ENCODE peak calls at places on chromosomes 2 and 18, in five cellular contexts. Q is right cardiac atrium, Z is uterus, A is cardiac muscle cell, J is lower leg skin. R is an unnamed sample.

GRCh38 chr2:214651451-214651850 is 158.0 kb downstream of the BARD1 start:
- DNase-seq in Q (no peak), Z (no peak), A (no peak), J (no peak), R (no peak)

GRCh38 chr2:30191107-30191506 is 40.2 kb upstream of the LBH start:
- DNase-seq in Q (no peak), Z (no peak), A (no peak), J (no peak), R (no peak)

GRCh38 chr18:23585007-23585871 is 1.1 kb downstream of the NPC1 start:
- DNase-seq in Q (peak), Z (no peak), A (peak), J (peak), R (peak)

GRCh38 chr2:202680512-202680911 is 45.7 kb downstream of the FAM117B start:
- DNase-seq in Q (no peak), Z (no peak), A (no peak), J (no peak), R (no peak)

GRCh38 chr2:211455225-211455841 is 898.9 kb downstream of the CPS1 start:
- DNase-seq in Q (peak), Z (no peak), A (peak), J (no peak), R (no peak)

GRCh38 chr2:207469380-207469779 is 60.4 kb upstream of the CREB1 start:
- DNase-seq in Q (no peak), Z (no peak), A (no peak), J (no peak), R (no peak)

GRCh38 chr18:38427234-38427633 is 861.6 kb upstream of the CELF4 start:
- DNase-seq in Q (no peak), Z (no peak), A (peak), J (no peak), R (no peak)

GRCh38 chr2:106124126-106124756 is 69.9 kb downstream of the UXS1 start:
- DNase-seq in Q (no peak), Z (no peak), A (no peak), J (no peak), R (no peak)

GRCh38 chr18:8319798-8320477 is 289.3 kb upstream of the RAB12 start:
- DNase-seq in Q (no peak), Z (no peak), A (no peak), J (no peak), R (no peak)

GRCh38 chr18:1037766-1038165 is 133.1 kb downstream of the ADCYAP1 start:
- DNase-seq in Q (no peak), Z (no peak), A (no peak), J (no peak), R (no peak)

GRCh38 chr2:214902273-214902672 is 92.8 kb upstream of the BARD1 start:
- DNase-seq in Q (no peak), Z (no peak), A (no peak), J (no peak), R (no peak)

GRCh38 chr2:67083978-67084377 is 313.2 kb upstream of the ETAA1 start:
- DNase-seq in Q (no peak), Z (no peak), A (no peak), J (no peak), R (no peak)

GRCh38 chr2:18787726-18788125 is 198.4 kb upstream of the NT5C1B start:
- DNase-seq in Q (no peak), Z (no peak), A (no peak), J (no peak), R (no peak)

GRCh38 chr2:38182518-38183013 is 106.6 kb upstream of the CYP1B1 start:
- DNase-seq in Q (no peak), Z (no peak), A (no peak), J (no peak), R (no peak)

GRCh38 chr2:56455642-56456041 is 271.9 kb downstream of the CCDC85A start:
- DNase-seq in Q (no peak), Z (no peak), A (no peak), J (no peak), R (no peak)

GRCh38 chr2:149585317-149585885 is 2.2 kb downstream of the MMADHC start:
- DNase-seq in Q (no peak), Z (no peak), A (no peak), J (no peak), R (no peak)

GRCh38 chr18:42053188-42053781 is 98.3 kb downstream of the PIK3C3 start:
- DNase-seq in Q (peak), Z (peak), A (peak), J (peak), R (no peak)

GRCh38 chr2:164624296-164624695 is 3.0 kb upstream of the GRB14 start:
- DNase-seq in Q (no peak), Z (no peak), A (no peak), J (no peak), R (no peak)

DNA sequence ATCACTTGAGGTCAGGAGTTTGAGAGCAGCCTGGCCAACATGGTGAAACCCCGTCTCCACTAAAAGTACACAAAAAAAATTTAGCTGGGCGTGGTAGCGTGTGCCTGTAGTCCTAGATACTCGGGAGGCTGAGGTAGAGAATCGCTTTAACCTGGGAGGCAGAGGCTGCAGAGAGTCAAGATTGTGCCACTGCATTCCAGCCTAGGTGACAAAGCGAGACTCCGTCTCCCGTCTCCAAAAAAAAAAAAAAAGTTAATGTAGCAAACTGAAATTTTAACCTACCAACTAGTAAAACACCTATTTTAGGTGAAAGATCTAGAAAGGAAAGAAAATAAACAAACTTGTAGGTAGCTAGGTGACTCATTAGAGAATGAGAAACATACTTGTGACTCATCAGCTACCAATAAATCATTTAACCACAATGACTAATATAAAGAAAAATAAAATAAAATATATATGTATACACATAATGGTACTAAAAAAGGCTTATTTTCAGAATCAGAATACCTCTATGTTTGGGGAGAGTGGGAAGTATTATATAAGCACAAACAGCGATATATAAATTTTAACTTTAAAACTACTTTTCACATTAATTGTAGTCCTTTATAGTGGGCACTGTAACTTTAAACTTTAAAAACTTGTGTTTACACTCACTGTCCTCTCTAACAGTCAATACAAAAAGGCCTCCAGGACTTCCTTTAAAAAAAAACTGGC is 36.6 kb downstream of the DARS1 start:
- DNase-seq in Q (no peak), Z (no peak), A (no peak), J (peak), R (no peak)
- H3K4me3 ChIP-seq in Q (no peak), Z (no peak), A (no peak), J (no peak), R (no peak)

DNA sequence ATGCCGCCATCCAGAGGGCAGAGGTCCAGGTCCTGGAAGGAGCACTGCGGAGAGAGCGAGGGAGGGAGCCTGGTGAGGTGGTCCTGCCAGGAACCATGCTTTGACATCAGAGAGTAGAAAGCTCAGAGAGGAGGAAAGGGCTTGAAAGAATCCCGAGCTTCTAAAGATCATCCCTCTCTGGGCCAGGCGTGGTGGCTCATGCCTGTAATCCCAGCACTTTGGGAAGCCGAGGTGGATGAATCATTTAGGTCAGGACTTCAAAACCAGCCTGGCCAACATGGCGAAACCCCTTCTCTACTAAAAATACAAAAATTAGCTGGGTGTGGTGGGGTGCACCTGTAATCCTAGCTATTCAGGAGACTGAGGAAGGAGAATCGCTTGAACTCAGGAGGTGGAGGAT is 3.0 kb downstream of the IL1B start:
- DNase-seq in Q (no peak), Z (no peak), A (no peak), J (no peak), R (no peak)
- H3K4me3 ChIP-seq in Q (no peak), Z (no peak), A (no peak), J (no peak), R (no peak)

GRCh38 chr2:132465917-132466316 is 49.3 kb downstream of the GPR39 start:
- DNase-seq in Q (no peak), Z (no peak), A (no peak), J (no peak), R (no peak)

GRCh38 chr2:132469095-132469494 is 52.5 kb downstream of the GPR39 start:
- DNase-seq in Q (no peak), Z (no peak), A (no peak), J (no peak), R (no peak)

GRCh38 chr2:132462242-132462641 is 45.6 kb downstream of the GPR39 start:
- DNase-seq in Q (no peak), Z (no peak), A (no peak), J (no peak), R (no peak)

GRCh38 chr2:132463719-132464118 is 47.1 kb downstream of the GPR39 start:
- DNase-seq in Q (no peak), Z (no peak), A (no peak), J (no peak), R (no peak)

DNA sequence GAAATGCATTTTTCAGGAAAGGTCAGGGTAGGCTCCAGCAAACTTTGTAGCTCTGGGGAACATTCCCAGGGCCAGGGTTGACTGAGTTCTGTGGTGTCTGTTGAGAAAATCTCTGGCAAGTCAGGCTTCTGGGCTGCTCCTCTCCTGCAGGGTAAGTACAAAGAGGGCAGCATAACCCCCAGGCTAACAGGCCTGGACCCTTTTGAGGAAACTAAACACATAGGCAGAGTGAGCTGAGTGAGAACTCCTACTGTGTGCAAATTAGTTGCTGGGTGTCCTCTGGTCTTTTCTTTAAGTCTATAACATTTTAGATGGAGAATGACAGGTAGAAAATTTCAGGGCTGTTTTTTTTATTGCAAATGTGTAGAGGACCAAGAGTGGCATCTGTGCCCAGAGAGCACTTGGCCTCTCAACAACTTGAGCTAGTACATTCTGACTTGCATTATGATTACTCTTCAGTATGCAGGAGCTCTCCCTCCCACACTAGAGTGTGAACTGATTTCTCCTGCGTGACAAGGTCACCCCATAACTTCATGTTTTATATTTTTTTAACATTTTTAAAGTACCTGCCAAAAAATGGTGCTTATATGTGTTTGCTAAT is 49.9 kb downstream of the GPR39 start:
- DNase-seq in Q (no peak), Z (no peak), A (no peak), J (no peak), R (no peak)
- H3K4me3 ChIP-seq in Q (no peak), Z (no peak), A (no peak), J (no peak), R (no peak)

GRCh38 chr18:33440011-33440383 is 524 bp downstream of the CCDC178 start:
- DNase-seq in Q (peak), Z (peak), A (peak), J (no peak), R (no peak)
- H3K4me3 ChIP-seq in Q (peak), Z (peak), A (peak), J (no peak), R (peak)

DNA sequence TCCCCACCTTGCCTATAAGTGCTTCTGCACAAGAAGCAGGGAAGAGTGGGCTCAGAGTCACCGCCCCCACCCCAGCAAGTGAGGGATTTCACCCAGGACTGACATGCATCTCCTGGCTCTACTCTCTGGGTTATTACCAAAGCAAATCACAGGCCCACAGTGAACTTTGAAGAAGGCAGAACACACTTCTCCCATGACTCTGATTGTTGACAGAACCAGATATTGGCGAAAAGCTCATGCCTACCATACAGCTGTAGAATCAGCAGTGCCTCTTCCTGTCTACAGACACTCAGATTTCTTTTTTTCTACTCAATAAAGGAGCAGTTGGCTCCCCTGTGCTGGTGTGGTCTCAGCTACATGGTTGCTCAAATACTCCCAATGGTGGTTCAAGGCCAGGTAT is 513.0 kb upstream of the ID2 start:
- DNase-seq in Q (no peak), Z (no peak), A (no peak), J (no peak), R (no peak)
- H3K4me3 ChIP-seq in Q (no peak), Z (no peak), A (no peak), J (no peak), R (no peak)

GRCh38 chr2:191601060-191601459 is 76.9 kb upstream of the NABP1 start:
- DNase-seq in Q (no peak), Z (no peak), A (no peak), J (no peak), R (no peak)
- H3K4me3 ChIP-seq in Q (no peak), Z (no peak), A (no peak), J (no peak), R (no peak)

DNA sequence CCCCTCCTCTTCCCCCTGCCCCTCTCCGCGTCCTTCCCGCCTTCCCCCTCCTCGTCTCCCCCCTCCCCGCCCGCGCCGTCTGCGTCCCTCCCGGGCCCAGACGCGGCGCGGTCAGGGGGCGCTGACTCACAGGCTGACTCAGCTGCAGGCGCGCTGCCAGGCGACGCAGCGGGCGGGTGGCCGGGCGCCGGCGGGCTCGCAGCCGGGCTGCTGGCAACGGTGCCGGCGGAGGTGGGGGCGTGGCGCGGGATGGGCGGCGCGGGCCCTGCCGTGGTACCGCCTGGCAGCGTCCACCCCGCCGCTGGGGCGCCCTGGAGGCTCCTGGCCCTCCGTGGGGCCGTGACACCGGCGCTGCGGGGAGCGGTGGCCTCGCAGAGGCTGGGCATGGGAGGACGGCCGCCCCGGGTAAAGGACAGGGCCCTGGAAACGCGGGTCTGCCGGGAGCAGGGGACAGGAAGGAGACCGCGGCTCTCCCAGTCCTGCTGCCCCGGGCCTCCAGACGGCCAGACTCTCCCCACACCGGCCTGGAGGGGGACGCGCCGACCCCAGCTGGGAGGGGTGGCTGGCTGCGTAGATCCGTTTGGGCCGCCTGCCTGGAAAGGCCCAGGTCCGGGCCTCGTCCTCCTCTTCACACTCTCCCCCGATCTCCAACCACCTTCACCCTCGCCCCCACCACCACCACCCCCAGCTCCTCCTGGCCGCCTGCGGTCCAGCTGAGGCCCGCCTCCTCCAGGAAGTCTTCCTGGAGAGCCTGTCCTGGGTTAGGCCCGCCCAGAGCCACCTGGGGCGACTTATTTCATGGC is 10.0 kb upstream of the PROC start:
- DNase-seq in Q (peak), Z (peak), A (peak), J (peak), R (peak)
- H3K4me3 ChIP-seq in Q (peak), Z (peak), A (peak), J (no peak), R (peak)

DNA sequence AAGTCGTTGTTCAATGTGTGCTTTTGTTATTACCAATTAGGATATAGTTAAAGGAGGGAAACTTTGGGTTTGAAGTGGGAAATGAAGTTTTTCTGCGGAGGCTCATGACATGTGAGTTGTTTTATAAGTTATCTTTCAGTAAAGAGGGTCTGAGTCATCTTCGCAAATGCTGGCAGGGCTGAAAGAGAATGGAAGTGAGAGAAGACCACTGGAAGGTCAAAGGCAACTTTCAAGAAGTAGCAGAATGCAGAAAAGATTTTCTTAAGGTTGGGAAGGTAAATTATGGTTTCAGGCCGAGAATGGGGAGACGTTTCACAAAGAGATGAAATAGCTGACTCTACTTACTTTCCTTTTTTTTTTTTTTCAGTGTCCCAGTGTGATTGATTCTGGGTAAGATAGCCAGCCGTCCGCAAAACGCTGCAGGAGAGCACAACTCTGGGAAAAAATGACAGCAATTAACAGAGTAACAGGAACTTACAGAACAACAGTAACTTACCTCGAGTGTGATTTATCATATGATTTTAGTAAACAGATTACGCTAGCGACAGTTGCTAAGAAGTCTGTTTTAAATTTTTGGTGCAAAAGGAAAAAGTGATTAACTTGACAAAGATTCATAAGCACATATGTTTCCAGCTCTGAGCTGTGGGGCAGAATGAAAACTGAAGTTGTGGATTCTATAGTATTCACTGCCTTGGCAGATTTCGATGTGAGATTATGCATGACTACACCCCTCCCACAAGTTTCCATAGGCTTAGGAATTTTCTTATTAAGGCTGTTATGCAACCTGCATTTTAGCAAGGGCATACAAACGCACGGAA is 46.8 kb upstream of the ACTR3 start:
- DNase-seq in Q (no peak), Z (no peak), A (no peak), J (no peak), R (no peak)
- H3K4me3 ChIP-seq in Q (no peak), Z (no peak), A (no peak), J (no peak), R (no peak)

GRCh38 chr2:71563872-71564271 is 110.5 kb downstream of the DYSF start:
- DNase-seq in Q (no peak), Z (no peak), A (no peak), J (no peak), R (no peak)

GRCh38 chr2:71564361-71564760 is 111.0 kb downstream of the DYSF start:
- DNase-seq in Q (no peak), Z (no peak), A (no peak), J (no peak), R (no peak)

GRCh38 chr2:71566271-71566858 is 113.0 kb downstream of the DYSF start:
- DNase-seq in Q (no peak), Z (no peak), A (no peak), J (no peak), R (no peak)

GRCh38 chr2:71562518-71562917 is 109.2 kb downstream of the DYSF start:
- DNase-seq in Q (no peak), Z (no peak), A (peak), J (no peak), R (no peak)

GRCh38 chr2:71564790-71565189 is 111.4 kb downstream of the DYSF start:
- DNase-seq in Q (no peak), Z (no peak), A (no peak), J (no peak), R (no peak)
- H3K4me3 ChIP-seq in Q (no peak), Z (no peak), A (no peak), J (no peak), R (no peak)

R was measured in gastrocnemius medialis.